ENCODE peak calls at places on chromosomes 12 and 14, in five cellular contexts. One of them, this sample, is unnamed.

GRCh38 chr14:60265163-60265562 is 16.1 kb downstream of the PPM1A start:
- DNase-seq in glomerular endothelial cell: no peak
- DNase-seq in stimulated activated CD4-positive, alpha-beta T cell treated with anti-CD3 and anti-CD28 coated beads, Interleukin-4, amount 100 ng/mL, for 1 hour: no peak
- DNase-seq in stimulated activated CD8-positive, alpha-beta memory T cell treated with anti-CD3 and anti-CD28 coated beads, Interleukin-12 subunit alpha, Interleukin-12 subunit beta, amount 100 ng/mL, for 1 hour: no peak
- DNase-seq in activated CD8-positive, alpha-beta memory T cell treated with anti-CD3 and anti-CD28 coated beads, Interleukin-2, amount 10 ng/mL, durations not matched to agents 7 days and 5 days: no peak
- DNase-seq in this sample: no peak

GRCh38 chr14:54784060-54784459 is 118.6 kb downstream of the GCH1 start:
- DNase-seq in glomerular endothelial cell: no peak
- DNase-seq in stimulated activated CD8-positive, alpha-beta memory T cell treated with anti-CD3 and anti-CD28 coated beads, Interleukin-12 subunit alpha, Interleukin-12 subunit beta, amount 100 ng/mL, for 1 hour: no peak
- DNase-seq in activated CD8-positive, alpha-beta memory T cell treated with anti-CD3 and anti-CD28 coated beads, Interleukin-2, amount 10 ng/mL, durations not matched to agents 7 days and 5 days: no peak
- DNase-seq in stimulated activated CD4-positive, alpha-beta T cell treated with anti-CD3 and anti-CD28 coated beads, Interleukin-4, amount 100 ng/mL, for 1 hour: no peak
- DNase-seq in this sample: no peak

GRCh38 chr12:6697584-6698351 is 2.8 kb downstream of the PIANP start:
- DNase-seq in activated CD8-positive, alpha-beta memory T cell treated with anti-CD3 and anti-CD28 coated beads, Interleukin-2, amount 10 ng/mL, durations not matched to agents 7 days and 5 days: peak; percentile 54
- DNase-seq in stimulated activated CD4-positive, alpha-beta T cell treated with anti-CD3 and anti-CD28 coated beads, Interleukin-4, amount 100 ng/mL, for 1 hour: no peak
- DNase-seq in stimulated activated CD8-positive, alpha-beta memory T cell treated with anti-CD3 and anti-CD28 coated beads, Interleukin-12 subunit alpha, Interleukin-12 subunit beta, amount 100 ng/mL, for 1 hour: no peak
- DNase-seq in glomerular endothelial cell: no peak
- DNase-seq in this sample: no peak

GRCh38 chr14:64569108-64570045 is 19.6 kb downstream of the PPP1R36 start:
- DNase-seq in activated CD8-positive, alpha-beta memory T cell treated with anti-CD3 and anti-CD28 coated beads, Interleukin-2, amount 10 ng/mL, durations not matched to agents 7 days and 5 days: no peak
- DNase-seq in stimulated activated CD4-positive, alpha-beta T cell treated with anti-CD3 and anti-CD28 coated beads, Interleukin-4, amount 100 ng/mL, for 1 hour: no peak
- DNase-seq in stimulated activated CD8-positive, alpha-beta memory T cell treated with anti-CD3 and anti-CD28 coated beads, Interleukin-12 subunit alpha, Interleukin-12 subunit beta, amount 100 ng/mL, for 1 hour: no peak
- DNase-seq in glomerular endothelial cell: no peak
- DNase-seq in this sample: no peak

GRCh38 chr12:59937148-59937547 is 341.3 kb downstream of the SLC16A7 start:
- DNase-seq in activated CD8-positive, alpha-beta memory T cell treated with anti-CD3 and anti-CD28 coated beads, Interleukin-2, amount 10 ng/mL, durations not matched to agents 7 days and 5 days: no peak
- DNase-seq in stimulated activated CD4-positive, alpha-beta T cell treated with anti-CD3 and anti-CD28 coated beads, Interleukin-4, amount 100 ng/mL, for 1 hour: no peak
- DNase-seq in glomerular endothelial cell: no peak
- DNase-seq in stimulated activated CD8-positive, alpha-beta memory T cell treated with anti-CD3 and anti-CD28 coated beads, Interleukin-12 subunit alpha, Interleukin-12 subunit beta, amount 100 ng/mL, for 1 hour: no peak
- DNase-seq in this sample: no peak

GRCh38 chr12:104579716-104580495 is 123.2 kb downstream of the CHST11 start:
- DNase-seq in stimulated activated CD8-positive, alpha-beta memory T cell treated with anti-CD3 and anti-CD28 coated beads, Interleukin-12 subunit alpha, Interleukin-12 subunit beta, amount 100 ng/mL, for 1 hour: no peak
- DNase-seq in stimulated activated CD4-positive, alpha-beta T cell treated with anti-CD3 and anti-CD28 coated beads, Interleukin-4, amount 100 ng/mL, for 1 hour: no peak
- DNase-seq in glomerular endothelial cell: no peak
- DNase-seq in activated CD8-positive, alpha-beta memory T cell treated with anti-CD3 and anti-CD28 coated beads, Interleukin-2, amount 10 ng/mL, durations not matched to agents 7 days and 5 days: no peak
- DNase-seq in this sample: no peak

GRCh38 chr12:113987261-113988063 is 21.3 kb upstream of the RBM19 start:
- DNase-seq in stimulated activated CD4-positive, alpha-beta T cell treated with anti-CD3 and anti-CD28 coated beads, Interleukin-4, amount 100 ng/mL, for 1 hour: no peak
- DNase-seq in activated CD8-positive, alpha-beta memory T cell treated with anti-CD3 and anti-CD28 coated beads, Interleukin-2, amount 10 ng/mL, durations not matched to agents 7 days and 5 days: no peak
- DNase-seq in glomerular endothelial cell: no peak
- DNase-seq in stimulated activated CD8-positive, alpha-beta memory T cell treated with anti-CD3 and anti-CD28 coated beads, Interleukin-12 subunit alpha, Interleukin-12 subunit beta, amount 100 ng/mL, for 1 hour: no peak
- DNase-seq in this sample: no peak

GRCh38 chr12:2752676-2753371 is 41.9 kb upstream of the FKBP4 start:
- DNase-seq in activated CD8-positive, alpha-beta memory T cell treated with anti-CD3 and anti-CD28 coated beads, Interleukin-2, amount 10 ng/mL, durations not matched to agents 7 days and 5 days: peak; percentile 82
- DNase-seq in stimulated activated CD8-positive, alpha-beta memory T cell treated with anti-CD3 and anti-CD28 coated beads, Interleukin-12 subunit alpha, Interleukin-12 subunit beta, amount 100 ng/mL, for 1 hour: peak; percentile 52
- DNase-seq in stimulated activated CD4-positive, alpha-beta T cell treated with anti-CD3 and anti-CD28 coated beads, Interleukin-4, amount 100 ng/mL, for 1 hour: peak; percentile 76
- DNase-seq in glomerular endothelial cell: no peak
- DNase-seq in this sample: peak; percentile 84

GRCh38 chr14:64983439-64984310 is 3.0 kb upstream of the FNTB start:
- DNase-seq in activated CD8-positive, alpha-beta memory T cell treated with anti-CD3 and anti-CD28 coated beads, Interleukin-2, amount 10 ng/mL, durations not matched to agents 7 days and 5 days: no peak
- DNase-seq in stimulated activated CD8-positive, alpha-beta memory T cell treated with anti-CD3 and anti-CD28 coated beads, Interleukin-12 subunit alpha, Interleukin-12 subunit beta, amount 100 ng/mL, for 1 hour: no peak
- DNase-seq in glomerular endothelial cell: peak; percentile 25
- DNase-seq in stimulated activated CD4-positive, alpha-beta T cell treated with anti-CD3 and anti-CD28 coated beads, Interleukin-4, amount 100 ng/mL, for 1 hour: peak; percentile 24
- DNase-seq in this sample: peak; percentile 66

GRCh38 chr12:47801170-47801903 is 18.4 kb downstream of the HDAC7 start:
- DNase-seq in stimulated activated CD8-positive, alpha-beta memory T cell treated with anti-CD3 and anti-CD28 coated beads, Interleukin-12 subunit alpha, Interleukin-12 subunit beta, amount 100 ng/mL, for 1 hour: no peak
- DNase-seq in stimulated activated CD4-positive, alpha-beta T cell treated with anti-CD3 and anti-CD28 coated beads, Interleukin-4, amount 100 ng/mL, for 1 hour: no peak
- DNase-seq in glomerular endothelial cell: no peak
- DNase-seq in activated CD8-positive, alpha-beta memory T cell treated with anti-CD3 and anti-CD28 coated beads, Interleukin-2, amount 10 ng/mL, durations not matched to agents 7 days and 5 days: no peak
- DNase-seq in this sample: no peak

GRCh38 chr12:334114-334513 is 55.0 kb downstream of the KDM5A start:
- DNase-seq in activated CD8-positive, alpha-beta memory T cell treated with anti-CD3 and anti-CD28 coated beads, Interleukin-2, amount 10 ng/mL, durations not matched to agents 7 days and 5 days: no peak
- DNase-seq in glomerular endothelial cell: no peak
- DNase-seq in stimulated activated CD8-positive, alpha-beta memory T cell treated with anti-CD3 and anti-CD28 coated beads, Interleukin-12 subunit alpha, Interleukin-12 subunit beta, amount 100 ng/mL, for 1 hour: no peak
- DNase-seq in stimulated activated CD4-positive, alpha-beta T cell treated with anti-CD3 and anti-CD28 coated beads, Interleukin-4, amount 100 ng/mL, for 1 hour: no peak
- DNase-seq in this sample: no peak